ENCODE peak calls at places on chromosomes 7 and 10, in seven cellular contexts. One of them, this sample, is unnamed.
A peak's percentile ranks its signal among the peaks of the same experiment; 100 is the strongest.

GRCh38 chr7:153943428-153944370 is 108.5 kb upstream of the DPP6 start:
- DNase-seq in AG04450: no peak
- DNase-seq in fibroblast of pulmonary artery: no peak
- DNase-seq in WTC11: no peak
- DNase-seq in heart left ventricle: no peak
- DNase-seq in RWPE1: no peak
- DNase-seq in stomach: no peak
- DNase-seq in this sample: no peak

GRCh38 chr10:97923476-97923875 is 73.8 kb downstream of the GOLGA7B start:
- DNase-seq in AG04450: no peak
- DNase-seq in fibroblast of pulmonary artery: no peak
- DNase-seq in WTC11: no peak
- DNase-seq in heart left ventricle: no peak
- DNase-seq in RWPE1: no peak
- DNase-seq in stomach: no peak
- DNase-seq in this sample: no peak

GRCh38 chr10:104127411-104127810 is 5.4 kb downstream of the SFR1 start:
- DNase-seq in AG04450: no peak
- DNase-seq in fibroblast of pulmonary artery: no peak
- DNase-seq in WTC11: peak; percentile 34
- DNase-seq in heart left ventricle: peak; percentile 6
- DNase-seq in RWPE1: peak; percentile 27
- DNase-seq in stomach: no peak
- DNase-seq in this sample: no peak

GRCh38 chr7:137026176-137026500 is 157.7 kb downstream of the CHRM2 start:
- DNase-seq in AG04450: no peak
- DNase-seq in fibroblast of pulmonary artery: no peak
- DNase-seq in WTC11: no peak
- DNase-seq in heart left ventricle: no peak
- DNase-seq in RWPE1: no peak
- DNase-seq in stomach: no peak
- DNase-seq in this sample: no peak

GRCh38 chr10:122875843-122876492 is 3.4 kb downstream of the FAM24B start:
- DNase-seq in AG04450: no peak
- DNase-seq in fibroblast of pulmonary artery: no peak
- DNase-seq in WTC11: peak; percentile 32
- DNase-seq in heart left ventricle: no peak
- DNase-seq in RWPE1: no peak
- DNase-seq in stomach: no peak
- DNase-seq in this sample: no peak

GRCh38 chr7:132406039-132406438 is 170.2 kb downstream of the PLXNA4 start:
- DNase-seq in AG04450: no peak
- DNase-seq in fibroblast of pulmonary artery: peak; percentile 47
- DNase-seq in WTC11: no peak
- DNase-seq in heart left ventricle: no peak
- DNase-seq in RWPE1: no peak
- DNase-seq in stomach: no peak
- DNase-seq in this sample: no peak

GRCh38 chr10:24900888-24901685 is 51.3 kb downstream of the PRTFDC1 start:
- DNase-seq in AG04450: no peak
- DNase-seq in fibroblast of pulmonary artery: no peak
- DNase-seq in WTC11: no peak
- DNase-seq in heart left ventricle: no peak
- DNase-seq in RWPE1: no peak
- DNase-seq in stomach: no peak
- DNase-seq in this sample: no peak

GRCh38 chr10:48981310-48981907 is 41.8 kb upstream of the LRRC18 start:
- DNase-seq in AG04450: peak; percentile 13
- DNase-seq in fibroblast of pulmonary artery: peak; percentile 43
- DNase-seq in WTC11: peak; percentile 87
- DNase-seq in heart left ventricle: peak; percentile 61
- DNase-seq in RWPE1: peak; percentile 39
- DNase-seq in stomach: peak; percentile 41
- DNase-seq in this sample: no peak

GRCh38 chr10:125788156-125789034 is 12.8 kb upstream of the MMP21 start:
- DNase-seq in AG04450: no peak
- DNase-seq in fibroblast of pulmonary artery: no peak
- DNase-seq in WTC11: no peak
- DNase-seq in heart left ventricle: no peak
- DNase-seq in RWPE1: no peak
- DNase-seq in stomach: no peak
- DNase-seq in this sample: no peak

GRCh38 chr7:101066141-101066857 is 19.0 kb upstream of the TRIM56 start:
- DNase-seq in AG04450: no peak
- DNase-seq in fibroblast of pulmonary artery: no peak
- DNase-seq in WTC11: no peak
- DNase-seq in heart left ventricle: peak; percentile 37
- DNase-seq in RWPE1: peak; percentile 41
- DNase-seq in stomach: no peak
- DNase-seq in this sample: no peak

GRCh38 chr7:12674861-12675260 is 12.6 kb upstream of the ARL4A start:
- DNase-seq in AG04450: no peak
- DNase-seq in fibroblast of pulmonary artery: peak; percentile 76
- DNase-seq in WTC11: no peak
- DNase-seq in heart left ventricle: no peak
- DNase-seq in RWPE1: no peak
- DNase-seq in stomach: no peak
- DNase-seq in this sample: no peak

GRCh38 chr7:24967696-24968095 is 12.3 kb downstream of the OSBPL3 start:
- DNase-seq in AG04450: no peak
- DNase-seq in fibroblast of pulmonary artery: no peak
- DNase-seq in WTC11: no peak
- DNase-seq in heart left ventricle: no peak
- DNase-seq in RWPE1: no peak
- DNase-seq in stomach: no peak
- DNase-seq in this sample: no peak

GRCh38 chr7:8065356-8065813 is 96.8 kb downstream of the GLCCI1 start:
- DNase-seq in AG04450: peak; percentile 30
- DNase-seq in fibroblast of pulmonary artery: peak; percentile 80
- DNase-seq in WTC11: no peak
- DNase-seq in heart left ventricle: no peak
- DNase-seq in RWPE1: no peak
- DNase-seq in stomach: no peak
- DNase-seq in this sample: peak; percentile 24

GRCh38 chr10:121662945-121663917 is 65.0 kb upstream of the FGFR2 start:
- DNase-seq in AG04450: no peak
- DNase-seq in fibroblast of pulmonary artery: no peak
- DNase-seq in WTC11: peak; percentile 80
- DNase-seq in heart left ventricle: no peak
- DNase-seq in RWPE1: no peak
- DNase-seq in stomach: no peak
- DNase-seq in this sample: no peak

GRCh38 chr7:135601182-135601581 is 43.5 kb downstream of the NUP205 start:
- DNase-seq in AG04450: no peak
- DNase-seq in fibroblast of pulmonary artery: peak; percentile 49
- DNase-seq in WTC11: no peak
- DNase-seq in heart left ventricle: no peak
- DNase-seq in RWPE1: no peak
- DNase-seq in stomach: no peak
- DNase-seq in this sample: no peak

GRCh38 chr7:72476608-72477305 is 64.6 kb upstream of the CALN1 start:
- DNase-seq in AG04450: no peak
- DNase-seq in fibroblast of pulmonary artery: no peak
- DNase-seq in WTC11: no peak
- DNase-seq in heart left ventricle: no peak
- DNase-seq in RWPE1: no peak
- DNase-seq in stomach: peak; percentile 9
- DNase-seq in this sample: no peak
- TF ChIP-seq CTCF in AG04450: no peak
- TF ChIP-seq CTCF in fibroblast of pulmonary artery: no peak
- TF ChIP-seq CTCF in WTC11: peak; percentile 27
- TF ChIP-seq CTCF in heart left ventricle: no peak
- TF ChIP-seq CTCF in RWPE1: no peak
- TF ChIP-seq CTCF in stomach: no peak
- TF ChIP-seq CTCF in this sample: no peak

DNA sequence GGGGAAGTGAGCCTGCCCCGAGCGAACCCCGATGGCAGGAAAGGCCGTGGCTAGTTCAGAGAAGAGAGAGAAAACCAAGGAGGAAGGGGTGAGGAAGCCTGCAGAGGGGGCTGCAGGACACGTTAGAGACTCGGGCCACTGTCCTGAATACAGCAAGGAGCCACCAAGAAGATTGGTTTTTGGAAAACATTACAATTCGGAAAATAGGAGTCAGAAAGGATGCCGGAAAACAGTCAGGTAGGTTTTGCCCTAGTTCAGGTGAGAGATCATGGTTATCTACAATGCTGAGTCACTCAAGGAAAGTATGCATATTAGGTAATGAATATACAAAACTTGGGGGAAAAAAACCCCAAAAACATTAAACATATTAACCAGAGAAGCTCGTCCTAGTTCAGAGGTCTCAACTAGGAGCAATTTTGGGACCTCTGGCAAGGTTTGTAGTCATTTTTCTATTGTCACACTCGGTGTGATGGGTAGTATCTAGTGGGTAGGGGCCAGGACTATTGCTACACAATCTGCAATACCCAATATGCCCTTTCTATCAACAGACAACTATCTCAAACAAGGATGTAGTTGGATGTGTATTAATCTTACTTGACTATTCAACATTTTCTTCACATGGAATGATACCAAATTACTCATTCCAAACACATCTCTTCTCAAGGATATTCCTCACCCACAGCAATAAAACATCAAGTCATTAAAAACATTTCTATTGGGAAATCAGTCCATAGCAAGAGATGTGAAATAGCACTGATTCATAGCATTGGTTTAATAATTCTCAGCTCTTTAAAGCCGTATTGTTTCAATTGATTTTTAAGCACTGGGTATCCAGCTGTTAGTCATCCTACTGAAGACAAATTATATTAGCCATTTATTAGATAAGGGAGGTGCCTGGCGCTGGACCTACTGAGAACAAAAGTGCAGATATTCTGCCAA is 74.4 kb upstream of the RSU1 start:
- DNase-seq in AG04450: peak; percentile 18
- DNase-seq in fibroblast of pulmonary artery: peak; percentile 75
- DNase-seq in WTC11: peak; percentile 65
- DNase-seq in heart left ventricle: peak; percentile 57
- DNase-seq in RWPE1: peak; percentile 63
- DNase-seq in stomach: peak; percentile 29
- DNase-seq in this sample: peak; percentile 88
- TF ChIP-seq CTCF in AG04450: peak; percentile 51
- TF ChIP-seq CTCF in fibroblast of pulmonary artery: peak; percentile 58
- TF ChIP-seq CTCF in WTC11: no peak
- TF ChIP-seq CTCF in heart left ventricle: peak; percentile 61
- TF ChIP-seq CTCF in RWPE1: no peak
- TF ChIP-seq CTCF in stomach: peak; percentile 28
- TF ChIP-seq CTCF in this sample: peak; percentile 40

GRCh38 chr10:62818426-62819011 is 2.4 kb upstream of the EGR2 start:
- DNase-seq in AG04450: no peak
- DNase-seq in fibroblast of pulmonary artery: peak; percentile 26
- DNase-seq in WTC11: peak; percentile 73
- DNase-seq in heart left ventricle: peak; percentile 38
- DNase-seq in RWPE1: no peak
- DNase-seq in stomach: no peak
- DNase-seq in this sample: no peak
- TF ChIP-seq CTCF in AG04450: no peak
- TF ChIP-seq CTCF in fibroblast of pulmonary artery: no peak
- TF ChIP-seq CTCF in WTC11: no peak
- TF ChIP-seq CTCF in heart left ventricle: peak; percentile 29
- TF ChIP-seq CTCF in RWPE1: no peak
- TF ChIP-seq CTCF in stomach: no peak
- TF ChIP-seq CTCF in this sample: no peak

GRCh38 chr10:2920638-2921037 is 146.7 kb upstream of the PFKP start:
- DNase-seq in AG04450: no peak
- DNase-seq in fibroblast of pulmonary artery: no peak
- DNase-seq in WTC11: no peak
- DNase-seq in heart left ventricle: no peak
- DNase-seq in RWPE1: no peak
- DNase-seq in stomach: no peak
- DNase-seq in this sample: no peak
- TF ChIP-seq CTCF in AG04450: no peak
- TF ChIP-seq CTCF in fibroblast of pulmonary artery: no peak
- TF ChIP-seq CTCF in WTC11: no peak
- TF ChIP-seq CTCF in heart left ventricle: no peak
- TF ChIP-seq CTCF in RWPE1: no peak
- TF ChIP-seq CTCF in stomach: no peak
- TF ChIP-seq CTCF in this sample: no peak

DNA sequence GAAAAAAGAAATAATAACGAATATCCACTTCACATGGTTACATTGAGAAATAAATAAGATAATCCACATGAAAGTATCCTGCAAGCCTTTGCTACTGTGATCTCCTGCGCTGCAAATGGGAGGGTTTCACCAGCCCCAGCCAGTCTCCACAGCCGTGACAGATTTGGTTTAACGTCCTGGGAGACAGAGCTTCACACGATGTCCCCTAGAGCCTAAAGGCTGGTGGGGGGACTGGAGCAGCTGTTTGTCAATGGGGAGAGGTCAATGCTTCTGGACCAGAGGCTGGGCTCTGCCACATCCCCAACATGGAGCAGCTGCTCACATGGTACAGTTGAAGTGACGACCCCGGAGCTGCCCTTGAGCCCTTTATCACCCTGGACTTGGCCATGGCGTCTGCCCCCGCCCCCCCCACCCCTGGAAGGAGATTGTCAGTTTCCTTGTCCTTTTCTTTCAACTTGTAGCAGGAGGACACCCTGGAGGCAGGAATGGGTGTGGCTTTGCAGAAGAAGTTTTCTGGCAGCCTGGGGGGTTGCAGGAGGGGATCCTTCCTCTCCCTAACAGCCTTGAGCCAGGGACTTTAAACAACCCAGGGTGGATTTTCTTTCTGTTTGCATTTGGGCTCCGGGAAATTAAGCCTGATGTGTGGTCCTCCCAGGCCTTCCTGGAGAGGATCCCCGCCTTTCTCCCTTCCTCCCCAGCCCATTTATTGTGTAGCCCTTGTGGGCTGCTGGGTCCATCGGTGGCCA is 37.1 kb upstream of the MXI1 start:
- DNase-seq in AG04450: no peak
- DNase-seq in fibroblast of pulmonary artery: no peak
- DNase-seq in WTC11: no peak
- DNase-seq in heart left ventricle: peak; percentile 49
- DNase-seq in RWPE1: no peak
- DNase-seq in stomach: no peak
- DNase-seq in this sample: no peak
- TF ChIP-seq CTCF in AG04450: no peak
- TF ChIP-seq CTCF in fibroblast of pulmonary artery: no peak
- TF ChIP-seq CTCF in WTC11: no peak
- TF ChIP-seq CTCF in heart left ventricle: no peak
- TF ChIP-seq CTCF in RWPE1: no peak
- TF ChIP-seq CTCF in stomach: no peak
- TF ChIP-seq CTCF in this sample: no peak

DNA sequence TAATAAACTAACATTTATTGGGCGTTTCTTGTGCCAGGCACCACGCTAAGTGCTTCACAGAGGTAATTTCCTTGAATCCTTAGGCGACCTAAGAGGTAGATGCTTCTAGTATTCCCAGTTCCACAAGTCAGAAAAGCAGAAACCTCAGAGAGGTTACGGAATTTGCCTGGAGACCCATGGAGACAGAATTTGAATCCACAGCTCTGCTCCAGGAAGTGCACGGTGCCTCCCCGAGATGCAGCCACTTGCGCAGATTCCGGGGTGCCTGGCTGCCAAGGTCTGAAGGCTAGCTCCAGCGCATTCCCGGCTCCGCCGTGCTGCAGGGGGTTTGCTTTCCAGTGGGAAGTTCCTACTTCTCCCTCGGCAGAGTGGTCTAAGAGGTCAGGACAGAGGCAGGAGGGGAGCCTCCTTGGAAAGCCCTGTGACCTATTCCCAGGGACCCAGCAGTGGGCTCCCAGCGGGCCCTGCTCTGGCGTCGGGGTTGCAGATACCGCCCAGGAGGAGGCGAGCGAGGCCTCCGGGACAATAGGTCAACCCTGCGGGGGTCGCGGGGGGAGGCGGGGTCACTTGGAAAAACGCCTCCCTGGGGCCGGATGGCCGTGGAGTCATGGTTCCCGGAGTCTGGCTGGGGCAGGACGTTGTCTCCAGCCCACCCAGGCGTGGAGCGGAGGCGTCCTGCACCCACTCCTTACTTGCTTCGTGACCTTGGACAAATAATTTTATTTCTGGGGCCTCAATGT is 10.1 kb upstream of the NKX2-3 start:
- DNase-seq in AG04450: no peak
- DNase-seq in fibroblast of pulmonary artery: no peak
- DNase-seq in WTC11: peak; percentile 81
- DNase-seq in heart left ventricle: no peak
- DNase-seq in RWPE1: no peak
- DNase-seq in stomach: no peak
- DNase-seq in this sample: no peak
- TF ChIP-seq CTCF in AG04450: no peak
- TF ChIP-seq CTCF in fibroblast of pulmonary artery: no peak
- TF ChIP-seq CTCF in WTC11: no peak
- TF ChIP-seq CTCF in heart left ventricle: no peak
- TF ChIP-seq CTCF in RWPE1: no peak
- TF ChIP-seq CTCF in stomach: no peak
- TF ChIP-seq CTCF in this sample: no peak